ENCODE peak calls at places on chromosomes 16 and 17, in four cellular contexts. D, W, J and T are unnamed samples.

GRCh38 chr17:78771758-78772382 is 10.2 kb downstream of the CYTH1 start:
- DNase-seq in D (no peak), W (no peak), J (no peak), T (no peak)

GRCh38 chr16:2040450-2041105 is 7.1 kb downstream of the NTHL1 start:
- DNase-seq in D (no peak), W (no peak), J (no peak), T (no peak)

GRCh38 chr17:31743767-31744166 is 115.3 kb downstream of the COPRS start:
- DNase-seq in W (no peak), D (no peak), J (no peak), T (no peak)

GRCh38 chr16:57618306-57619132 is 9.9 kb upstream of the ADGRG1 start:
- DNase-seq in W (peak), J (peak), D (no peak), T (no peak)

GRCh38 chr17:15038656-15039055 is 226.5 kb downstream of the PMP22 start:
- DNase-seq in D (no peak), J (no peak), W (peak), T (no peak)

GRCh38 chr16:88448461-88449266 is 4.4 kb upstream of the ZFPM1 start:
- DNase-seq in W (no peak), J (no peak), D (no peak), T (no peak)

GRCh38 chr16:57802635-57803412 is 533 bp upstream of the KIFC3 start:
- DNase-seq in J (no peak), D (no peak), W (no peak), T (no peak)

GRCh38 chr17:31320791-31321190 is 631 bp downstream of the EVI2A start:
- DNase-seq in J (no peak), D (no peak), W (no peak), T (no peak)

GRCh38 chr17:17151055-17151454 is 55.1 kb downstream of the PLD6 start:
- DNase-seq in D (no peak), W (peak), J (no peak), T (peak)

GRCh38 chr16:89325861-89326471 is 108.5 kb downstream of the ZNF778 start:
- DNase-seq in W (peak), J (peak), D (no peak), T (no peak)

GRCh38 chr17:37026534-37026875 is 77.8 kb downstream of the AATF start:
- DNase-seq in W (no peak), J (no peak), D (no peak), T (no peak)

GRCh38 chr17:40345161-40346034 is 19.1 kb downstream of the GJD3 start:
- DNase-seq in W (peak), J (peak), D (no peak), T (no peak)

GRCh38 chr17:2237521-2237921 is 66.1 kb downstream of the SMG6 start:
- DNase-seq in J (no peak), D (no peak), W (no peak), T (no peak)

GRCh38 chr16:27920391-27920891 is 143.1 kb downstream of the GSG1L start:
- DNase-seq in W (peak), D (no peak), J (peak), T (no peak)

GRCh38 chr17:1779571-1780074 is 17.8 kb downstream of the SERPINF1 start:
- DNase-seq in J (no peak), D (peak), W (peak), T (no peak)

GRCh38 chr16:49545243-49545642 is 171.6 kb downstream of the C16orf78 start:
- DNase-seq in W (no peak), D (no peak), J (no peak), T (no peak)

GRCh38 chr16:82043680-82044584 is 8.9 kb downstream of the HSD17B2 start:
- DNase-seq in D (no peak), J (no peak), W (peak), T (no peak)

GRCh38 chr17:61574542-61575351 is 16.3 kb downstream of the NACA2 start:
- DNase-seq in W (peak), J (peak), D (no peak), T (peak)

GRCh38 chr17:16286009-16286946 is 67.0 kb downstream of the CENPV start:
- DNase-seq in D (peak), W (peak), J (peak), T (peak)

GRCh38 chr17:75048396-75048933 is 1.4 kb downstream of the KCTD2 start:
- DNase-seq in D (no peak), J (no peak), W (no peak), T (no peak)

GRCh38 chr17:16870253-16871245 is 101.4 kb downstream of the TNFRSF13B start:
- DNase-seq in D (no peak), W (no peak), J (no peak), T (no peak)

GRCh38 chr17:42422412-42422957 is 571 bp downstream of the CAVIN1 start:
- DNase-seq in W (no peak), D (no peak), J (peak), T (peak)

GRCh38 chr17:63975541-63976092 is 2.9 kb upstream of the SCN4A start:
- DNase-seq in W (no peak), D (no peak), J (no peak), T (no peak)

GRCh38 chr16:24800586-24800985 is 45.2 kb upstream of the SLC5A11 start:
- DNase-seq in D (no peak), W (peak), J (peak), T (no peak)
- TF ChIP-seq CTCF in D (no peak), W (peak), J (peak), T (no peak)

GRCh38 chr17:69331746-69332145 is 4.8 kb upstream of the ABCA5 start:
- DNase-seq in W (no peak), D (no peak), J (no peak), T (no peak)

GRCh38 chr17:69335018-69335417 is 8.1 kb upstream of the ABCA5 start:
- DNase-seq in D (no peak), W (peak), J (no peak), T (no peak)

GRCh38 chr17:69339937-69340336 is 13.0 kb upstream of the ABCA5 start:
- DNase-seq in J (no peak), D (no peak), W (no peak), T (no peak)

GRCh38 chr17:69336996-69337395 is 10.1 kb upstream of the ABCA5 start:
- DNase-seq in W (no peak), D (no peak), J (no peak), T (no peak)

GRCh38 chr17:69336580-69336979 is 9.6 kb upstream of the ABCA5 start:
- DNase-seq in J (no peak), W (no peak), D (no peak), T (no peak)
- TF ChIP-seq CTCF in J (no peak), W (no peak), D (no peak), T (no peak)

DNA sequence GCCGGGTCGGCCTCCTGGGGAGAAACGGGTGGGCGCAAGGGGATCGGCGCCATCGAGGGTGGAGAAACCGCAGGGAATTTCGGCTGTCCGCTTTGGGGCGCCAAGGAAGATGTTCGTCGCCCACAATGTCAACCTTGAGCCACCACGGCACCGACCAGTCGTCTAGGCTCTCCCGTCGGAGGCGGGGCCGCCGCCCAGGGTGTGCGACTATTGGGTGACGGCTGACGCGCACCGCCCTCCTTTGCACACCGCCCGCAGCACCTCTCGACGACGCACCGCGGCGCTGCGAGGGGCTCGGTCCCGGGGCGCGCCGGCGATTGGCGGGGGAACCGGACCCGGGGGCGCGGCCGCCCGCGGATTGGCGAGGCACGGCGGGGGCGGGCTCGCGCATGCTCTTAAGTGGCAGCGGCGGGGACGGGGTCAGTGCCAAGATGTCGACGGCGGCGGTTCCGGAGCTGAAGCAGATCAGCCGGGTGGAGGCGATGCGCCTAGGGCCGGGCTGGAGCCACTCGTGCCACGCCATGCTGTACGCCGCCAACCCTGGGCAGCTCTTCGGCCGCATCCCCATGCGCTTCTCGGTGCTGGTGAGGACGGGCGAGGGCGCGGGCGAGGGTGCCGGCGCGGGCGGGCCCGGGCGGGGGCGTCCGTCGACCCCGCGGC is at the start of gene NUDT16L1:
- DNase-seq in D (peak), W (peak), J (peak), T (peak)
- TF ChIP-seq CTCF in D (peak), W (no peak), J (no peak), T (no peak)

GRCh38 chr16:24046442-24046841 is 209.7 kb upstream of the CACNG3 start:
- DNase-seq in D (no peak), W (no peak), J (no peak), T (no peak)
- TF ChIP-seq CTCF in D (no peak), W (no peak), J (no peak), T (no peak)

DNA sequence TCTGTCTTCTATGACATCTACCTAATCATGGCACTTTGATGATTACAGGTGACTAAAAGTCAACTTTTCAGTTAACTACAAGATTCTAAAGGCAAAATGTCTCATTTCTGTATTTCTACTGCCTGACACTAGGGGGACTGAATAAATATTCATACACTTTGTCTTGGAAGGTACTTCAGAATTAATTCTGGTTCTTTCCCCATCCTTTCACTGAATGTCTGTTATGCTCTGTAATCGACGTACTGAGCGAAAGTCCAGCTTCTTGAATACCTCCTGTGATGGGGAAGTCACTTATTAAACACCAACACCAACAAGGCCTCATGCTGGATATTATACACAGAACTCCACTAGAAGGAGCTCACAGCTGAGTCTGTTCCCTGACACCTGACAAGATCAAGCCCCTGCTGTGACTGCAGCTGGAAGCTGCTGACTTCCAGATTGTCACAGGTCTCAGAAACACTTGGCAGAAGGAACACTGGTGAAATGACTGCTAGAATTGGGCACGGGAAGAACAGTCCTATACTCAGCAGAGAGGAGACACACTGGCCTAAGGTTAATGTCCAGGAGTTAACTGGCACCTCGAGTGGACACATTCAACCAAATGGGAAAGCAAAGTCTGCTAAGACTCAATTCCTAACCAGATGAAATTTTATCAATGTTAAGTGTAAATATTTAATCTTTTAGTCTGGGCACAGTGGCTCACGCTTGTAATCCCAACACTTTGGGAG is 31.9 kb downstream of the CMC2 start:
- DNase-seq in D (no peak), W (peak), J (no peak), T (no peak)
- TF ChIP-seq CTCF in D (no peak), W (peak), J (peak), T (peak)

GRCh38 chr16:9219811-9220210 is 128.4 kb downstream of the HAPSTR1 start:
- DNase-seq in D (no peak), W (no peak), J (no peak), T (no peak)

GRCh38 chr16:9226924-9227323 is 135.5 kb downstream of the HAPSTR1 start:
- DNase-seq in W (no peak), D (no peak), J (no peak), T (no peak)

DNA sequence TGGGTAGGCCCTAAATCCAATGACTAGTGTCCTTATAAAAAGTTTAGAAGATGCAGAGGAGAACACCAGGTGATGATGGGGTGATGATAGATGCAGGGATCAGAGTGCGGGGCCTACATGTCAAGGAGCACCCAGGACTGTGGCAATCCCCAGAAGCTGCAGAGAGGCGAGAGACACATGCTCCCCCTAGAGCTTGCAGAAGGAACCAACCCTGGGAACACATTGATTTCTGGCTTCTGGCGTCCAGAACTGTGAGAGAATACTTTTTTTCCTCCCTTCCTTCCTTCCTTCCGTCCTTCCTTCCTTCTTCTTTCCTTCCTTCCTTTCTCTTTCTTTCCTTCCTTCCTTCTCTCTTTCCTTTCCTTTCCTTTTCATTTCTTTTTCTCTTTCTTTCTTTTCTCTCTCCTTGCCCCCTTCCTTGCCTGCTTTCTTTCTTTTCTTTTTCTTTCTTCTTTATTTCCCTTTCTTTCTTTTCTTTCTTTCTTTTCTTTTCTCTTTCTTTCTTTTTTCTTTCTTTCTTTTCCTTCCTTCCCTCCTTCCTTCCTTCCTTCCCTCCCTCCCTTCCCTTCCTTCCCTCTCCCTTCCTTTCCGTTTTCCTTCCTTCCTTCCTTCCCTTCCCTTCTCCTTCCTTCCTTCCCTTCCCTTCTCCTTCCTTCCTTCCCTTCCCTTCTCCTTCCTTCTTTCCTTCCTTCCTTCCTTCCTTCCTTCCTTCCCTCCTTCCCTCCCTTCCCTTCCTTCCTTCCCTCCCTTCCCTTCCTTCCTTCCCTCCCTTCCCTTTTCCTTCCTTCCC is 134.3 kb downstream of the HAPSTR1 start:
- DNase-seq in W (no peak), J (peak), D (no peak), T (peak)
- TF ChIP-seq CTCF in W (no peak), J (peak), D (no peak), T (no peak)

GRCh38 chr17:81043319-81043724 is 8.4 kb downstream of the BAIAP2 start:
- DNase-seq in D (no peak), W (no peak), J (no peak), T (no peak)

GRCh38 chr17:81042606-81043005 is 7.7 kb downstream of the BAIAP2 start:
- DNase-seq in D (no peak), W (no peak), J (no peak), T (no peak)

GRCh38 chr17:81039854-81040758 is 5.2 kb downstream of the BAIAP2 start:
- DNase-seq in W (peak), D (no peak), J (peak), T (no peak)

GRCh38 chr17:81039096-81039495 is 4.1 kb downstream of the BAIAP2 start:
- DNase-seq in W (no peak), D (no peak), J (no peak), T (no peak)

DNA sequence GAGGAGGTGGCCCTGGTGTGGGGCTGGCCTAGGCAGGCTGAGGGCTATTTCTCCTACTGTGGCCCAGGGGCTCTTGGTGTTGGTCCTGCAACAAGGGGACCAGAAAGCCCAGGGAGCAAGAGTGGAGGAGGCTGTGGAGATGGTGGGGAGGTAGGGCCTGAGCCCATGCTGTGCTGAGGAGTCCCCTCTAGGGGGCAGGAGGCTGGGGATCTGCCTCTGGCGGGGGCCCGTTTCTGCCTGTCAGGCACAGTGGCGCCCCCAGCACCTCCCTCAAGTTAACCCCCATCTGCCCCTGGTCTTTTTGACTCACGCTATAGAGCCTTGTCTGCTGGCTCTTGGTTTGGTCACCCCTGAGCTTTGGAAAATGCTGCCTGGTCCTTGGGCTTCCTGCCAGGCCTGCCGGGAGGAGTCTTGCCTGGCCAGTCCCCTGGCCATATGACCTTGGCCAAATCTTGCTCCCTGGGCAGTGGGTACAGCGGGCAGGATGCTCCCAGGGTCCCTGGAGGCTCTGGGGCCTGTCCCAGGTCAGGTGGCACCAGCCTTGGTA is 5.9 kb downstream of the BAIAP2 start:
- DNase-seq in J (peak), W (no peak), D (no peak), T (peak)
- TF ChIP-seq CTCF in J (peak), W (peak), D (peak), T (peak)

DNA sequence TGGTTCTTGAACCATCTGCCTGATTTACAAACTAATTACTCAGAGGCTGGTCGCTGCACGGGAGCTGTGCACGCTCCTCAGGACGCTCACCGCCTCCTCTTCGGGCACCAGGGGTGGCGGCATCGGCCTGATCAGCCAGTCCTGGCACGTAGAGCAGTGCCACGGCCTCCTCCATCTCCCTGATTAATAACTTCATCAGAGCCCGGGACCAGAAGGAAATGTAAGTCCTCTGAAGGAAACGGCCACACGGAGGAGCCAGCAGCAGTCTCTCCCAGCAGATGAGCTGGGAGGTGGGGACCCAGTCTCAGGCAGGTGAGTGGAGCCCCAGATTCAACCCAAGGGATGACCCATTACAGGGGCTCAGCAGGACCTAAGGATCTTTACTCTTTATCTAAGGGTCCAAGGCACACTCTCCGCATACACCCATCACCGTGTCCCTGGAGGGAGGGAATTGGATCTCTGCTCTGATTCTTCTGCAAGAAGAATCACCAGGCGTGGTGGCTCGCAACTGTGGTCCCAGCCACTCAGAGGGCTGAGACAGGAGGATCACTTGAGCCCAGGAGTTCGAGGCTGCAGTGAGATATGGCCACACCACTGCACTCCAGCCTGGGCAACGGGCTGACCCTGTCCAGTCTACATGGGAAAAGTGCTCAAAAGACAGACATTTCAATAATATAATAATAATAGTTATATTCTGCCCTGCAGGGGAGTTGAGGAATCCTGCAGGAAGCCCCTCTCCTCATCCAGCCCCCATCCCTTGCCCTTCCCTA is 366.5 kb downstream of the SEC14L1 start:
- DNase-seq in D (no peak), W (peak), J (no peak), T (no peak)
- TF ChIP-seq CTCF in D (no peak), W (peak), J (no peak), T (no peak)